ENCODE peak calls at places on chromosomes 1 and 21, in five cellular contexts. X is HEK293T, Q is GM12878, K is HepG2, H is H1. F is an unnamed sample.
A peak's percentile ranks its signal among the peaks of the same experiment; 100 is the strongest.

GRCh38 chr1:231161711-231162299 is at the start of gene TRIM67:
- DNase-seq in K (peak; percentile 7), H (peak; percentile 54), Q (no peak), X (peak; percentile 59), F (no peak)

GRCh38 chr1:109193653-109194590 is 19.8 kb upstream of the SARS1 start:
- DNase-seq in Q (peak; percentile 37), K (no peak), H (peak; percentile 92), X (peak; percentile 87), F (no peak)

GRCh38 chr1:210687582-210688279 is 359.0 kb downstream of the HHAT start:
- DNase-seq in H (no peak), Q (no peak), K (no peak), X (no peak), F (no peak)

GRCh38 chr1:144551107-144551542 is 41.6 kb upstream of the PPIAL4F start:
- DNase-seq in X (no peak), Q (no peak), H (peak; percentile 58), K (no peak), F (no peak)

GRCh38 chr1:228860911-228861829 is 125.9 kb downstream of the RHOU start:
- DNase-seq in Q (peak; percentile 44), H (no peak), X (peak; percentile 45), K (peak; percentile 97), F (no peak)

GRCh38 chr1:46556822-46557221 is 5.4 kb upstream of the KNCN start:
- DNase-seq in Q (no peak), K (no peak), H (no peak), X (no peak), F (no peak)

GRCh38 chr1:78652019-78652560 is 2.5 kb downstream of the IFI44 start:
- DNase-seq in Q (no peak), X (no peak), K (no peak), H (no peak), F (no peak)

GRCh38 chr1:207619833-207620572 is 24.9 kb upstream of the CR1L start:
- DNase-seq in K (peak; percentile 35), X (peak; percentile 63), Q (no peak), H (no peak), F (no peak)

GRCh38 chr21:33121715-33122475 is 52.0 kb downstream of the OLIG1 start:
- DNase-seq in H (no peak), K (no peak), Q (no peak), X (peak; percentile 75), F (no peak)

GRCh38 chr1:243452092-243452491 is 196.3 kb downstream of the SDCCAG8 start:
- DNase-seq in H (no peak), X (no peak), Q (no peak), K (no peak), F (no peak)

GRCh38 chr1:30446100-30446499 is 277.3 kb downstream of the MATN1 start:
- DNase-seq in H (peak; percentile 23), X (peak; percentile 2), Q (no peak), K (no peak), F (no peak)

GRCh38 chr1:168585191-168585590 is 8.8 kb downstream of the XCL1 start:
- DNase-seq in X (no peak), Q (no peak), K (no peak), H (no peak), F (no peak)

GRCh38 chr1:2625311-2625710 is 7.5 kb downstream of the MMEL1 start:
- DNase-seq in Q (no peak), H (no peak), X (no peak), K (no peak), F (no peak)

GRCh38 chr21:33238565-33239255 is 9.0 kb downstream of the IFNAR2 start:
- DNase-seq in Q (peak; percentile 76), K (no peak), X (no peak), H (no peak), F (no peak)

GRCh38 chr1:234820597-234820996 is 210.6 kb upstream of the IRF2BP2 start:
- DNase-seq in K (no peak), Q (no peak), X (no peak), H (no peak), F (no peak)

GRCh38 chr1:109040627-109041613 is 982 bp downstream of the WDR47 start:
- DNase-seq in K (no peak), H (peak; percentile 63), X (peak; percentile 37), Q (no peak), F (no peak)

GRCh38 chr1:115641762-115642167 is at the start of gene VANGL1:
- DNase-seq in Q (no peak), H (peak; percentile 77), K (peak; percentile 34), X (peak; percentile 84), F (no peak)

GRCh38 chr1:59125154-59125553 is 171.7 kb upstream of the FGGY start:
- DNase-seq in H (no peak), K (no peak), X (no peak), Q (no peak), F (no peak)

GRCh38 chr1:54377040-54377691 is 29.0 kb downstream of the SSBP3 start:
- DNase-seq in K (no peak), Q (no peak), H (no peak), X (no peak), F (no peak)

GRCh38 chr1:43564617-43565348 is 34.1 kb downstream of the PTPRF start:
- DNase-seq in H (no peak), X (no peak), Q (no peak), K (no peak), F (no peak)

GRCh38 chr1:43560286-43560685 is 29.6 kb downstream of the PTPRF start:
- DNase-seq in X (no peak), H (no peak), Q (no peak), K (no peak), F (no peak)

GRCh38 chr1:43566382-43567035 is 35.8 kb downstream of the PTPRF start:
- DNase-seq in X (no peak), H (no peak), K (no peak), Q (no peak), F (no peak)

GRCh38 chr1:43565600-43566360 is 35.1 kb downstream of the PTPRF start:
- DNase-seq in K (no peak), Q (no peak), X (no peak), H (peak; percentile 88), F (no peak)

DNA sequence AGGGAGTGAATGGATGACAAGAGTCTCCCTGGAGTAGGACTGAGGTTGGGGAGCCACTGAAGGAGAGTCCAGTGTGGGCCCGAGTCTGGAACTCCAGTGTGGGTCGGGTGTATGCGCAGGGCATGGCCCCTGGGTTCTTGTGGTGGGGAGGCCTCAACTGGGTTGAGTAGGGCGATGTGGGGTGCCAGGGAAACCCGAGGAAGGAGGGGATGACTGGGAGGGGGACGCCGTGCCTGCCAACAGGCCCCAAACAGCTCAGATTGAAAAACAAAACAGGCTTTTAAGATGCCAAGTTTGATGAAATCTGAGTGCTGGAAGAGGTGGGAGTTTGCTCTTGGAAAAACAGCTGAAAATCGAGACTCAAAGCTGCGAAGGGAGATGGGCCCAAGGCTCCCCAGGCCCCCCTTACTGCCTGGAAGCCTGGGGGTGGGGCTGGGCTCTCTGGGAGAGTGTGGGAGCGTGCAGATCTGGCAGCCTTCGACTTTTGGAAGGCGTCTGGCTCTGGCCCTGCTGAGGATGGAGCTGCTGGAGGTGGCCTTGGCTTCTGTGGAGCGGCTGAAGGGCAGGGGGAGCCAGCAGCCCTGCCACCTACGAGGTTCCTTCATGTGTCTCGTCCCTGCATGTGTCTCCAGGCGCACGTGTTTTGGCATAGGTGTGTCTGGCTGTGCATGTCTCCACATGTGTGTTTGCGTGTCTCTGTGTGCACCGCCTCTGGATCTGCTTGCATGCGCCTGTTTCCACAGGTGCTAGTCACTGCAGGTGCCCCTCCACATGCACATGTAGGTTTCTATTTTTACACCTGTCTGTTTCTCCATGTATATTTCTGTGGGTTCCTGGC is 33.3 kb downstream of the PTPRF start:
- DNase-seq in K (no peak), Q (no peak), X (no peak), H (no peak), F (no peak)
- TF ChIP-seq SUZ12 in K (no peak), Q (no peak), X (no peak), H (no peak), F (no peak)

GRCh38 chr1:212531796-212532195 is 76.8 kb upstream of the ATF3 start:
- DNase-seq in K (no peak), Q (no peak), H (no peak), X (no peak), F (no peak)
- TF ChIP-seq SUZ12 in K (no peak), Q (no peak), H (no peak), X (no peak), F (no peak)

GRCh38 chr21:31043495-31043894 is 5.2 kb upstream of the KRTAP19-8 start:
- DNase-seq in H (no peak), X (no peak), K (no peak), Q (no peak), F (no peak)

GRCh38 chr21:31045841-31046240 is 7.6 kb upstream of the KRTAP19-8 start:
- DNase-seq in Q (no peak), K (no peak), H (no peak), X (no peak), F (no peak)

GRCh38 chr21:31038376-31038775 is at the start of gene KRTAP19-8:
- DNase-seq in K (no peak), H (no peak), X (no peak), Q (no peak), F (no peak)

GRCh38 chr21:31042080-31042464 is 3.8 kb upstream of the KRTAP19-8 start:
- DNase-seq in H (no peak), K (no peak), Q (no peak), X (no peak), F (no peak)

DNA sequence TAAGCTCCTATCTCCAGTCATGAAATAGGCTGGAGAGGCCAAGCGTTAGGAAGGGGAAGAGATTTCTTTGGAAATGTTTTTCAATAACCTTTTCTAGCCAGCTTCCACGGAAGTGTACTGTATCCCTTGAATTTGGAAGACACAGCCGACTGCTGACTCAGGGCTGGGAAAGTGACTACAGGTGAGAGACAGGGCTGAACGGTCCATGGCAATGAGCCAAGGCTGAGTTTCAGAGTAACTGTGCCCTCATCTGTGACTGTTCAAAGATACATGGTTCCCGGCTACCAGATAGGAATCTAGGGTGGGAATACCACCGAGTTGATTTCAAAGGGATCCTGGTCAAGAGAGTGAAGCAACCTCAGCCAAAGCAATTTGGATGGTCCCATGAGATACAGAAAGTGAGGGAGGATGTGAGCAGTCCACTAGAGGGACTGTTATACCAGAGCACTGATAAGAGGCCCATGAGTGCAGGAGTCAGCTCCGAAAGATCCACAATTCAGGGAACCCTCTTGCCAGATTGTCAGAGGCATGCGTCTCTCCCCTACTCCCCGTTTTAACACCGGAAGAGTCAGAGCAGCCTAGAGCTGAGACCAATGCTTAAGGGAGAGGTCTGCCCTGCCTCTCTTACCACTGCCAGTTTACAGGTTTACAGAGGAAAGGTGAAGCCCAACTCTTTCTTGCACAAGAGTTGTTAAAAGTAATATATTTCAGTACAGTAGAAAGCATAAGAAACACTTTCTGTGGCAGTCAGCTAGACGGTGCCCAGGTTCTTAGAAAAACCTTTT is 3.2 kb upstream of the KRTAP19-8 start:
- DNase-seq in X (no peak), Q (no peak), H (no peak), K (no peak), F (no peak)
- TF ChIP-seq SUZ12 in X (no peak), Q (no peak), H (no peak), K (no peak), F (no peak)

DNA sequence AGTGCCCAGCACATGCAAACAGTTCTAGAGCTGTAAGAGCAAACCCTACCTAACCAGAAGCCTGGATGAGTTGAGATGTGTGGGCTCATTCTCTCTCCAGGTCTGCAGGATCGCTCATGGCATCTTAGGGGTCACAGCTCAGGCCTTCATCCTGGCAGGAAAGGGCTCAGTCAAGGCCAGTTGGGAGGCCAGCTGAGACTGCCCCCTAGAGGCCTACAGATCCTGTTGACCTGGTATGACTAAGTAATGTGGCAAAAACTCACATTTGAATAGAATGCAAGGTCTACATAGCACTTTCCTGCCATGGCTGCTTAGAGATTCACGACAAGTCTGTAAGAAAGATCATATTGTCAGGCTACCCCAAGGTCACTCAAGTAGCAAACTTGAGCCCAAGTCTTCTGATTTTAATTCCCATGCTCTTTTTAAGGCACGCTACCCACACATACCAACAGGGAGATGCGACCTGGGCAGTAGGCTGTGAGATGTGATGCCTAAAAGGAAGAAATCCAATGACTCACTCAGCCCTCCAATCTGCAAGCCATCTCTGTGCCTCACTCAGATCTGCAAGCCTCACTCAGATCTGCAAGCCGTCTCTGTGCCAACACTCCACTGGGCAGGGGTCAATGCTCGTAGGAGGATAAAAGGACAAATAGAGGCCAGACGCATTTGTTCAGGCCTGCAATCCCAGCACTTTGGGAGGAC is 5.1 kb upstream of the CAPN8 start:
- DNase-seq in H (peak; percentile 64), Q (no peak), K (peak; percentile 31), X (peak; percentile 72), F (peak; percentile 82)
- TF ChIP-seq SUZ12 in H (no peak), Q (no peak), K (no peak), X (no peak), F (no peak)